ENCODE peak calls at places on chromosomes 6 and 20, in ten cellular contexts. D is GM03348; X is EL; P is NCI-H2171 treated with DMSO at 0.1 percent for 48 hours; Z is GM13976; O is NCI-H2081; T is fibroblast of the conjunctiva; K is HS-27A; C is CD8-positive, alpha-beta memory T cell; F is left ventricle myocardium inferior. Q is an unnamed sample.

GRCh38 chr6:56222509-56222908 is 24.9 kb downstream of the COL21A1 start:
- DNase-seq in P (no peak), T (no peak), K (peak; percentile 7), C (no peak), D (peak; percentile 11), X (peak; percentile 31), F (no peak), O (no peak), Z (no peak), Q (no peak)

GRCh38 chr6:84052204-84052882 is 18.8 kb downstream of the MRAP2 start:
- DNase-seq in X (peak; percentile 49), C (no peak), T (peak; percentile 33), O (peak; percentile 90), D (peak; percentile 87), P (peak; percentile 93), Z (no peak), F (peak; percentile 80), K (no peak), Q (no peak)

GRCh38 chr20:49112596-49113274 is 66.6 kb downstream of the CSE1L start:
- DNase-seq in X (peak; percentile 56), C (no peak), T (no peak), F (no peak), D (no peak), O (no peak), K (no peak), P (no peak), Z (no peak), Q (no peak)

GRCh38 chr20:64057628-64058498 is 5.1 kb upstream of the TCEA2 start:
- DNase-seq in T (no peak), Z (peak; percentile 92), K (no peak), C (peak; percentile 84), X (peak; percentile 60), O (peak; percentile 78), D (peak; percentile 88), F (peak; percentile 75), P (peak; percentile 71), Q (no peak)

GRCh38 chr6:11609324-11610071 is 71.9 kb downstream of the TMEM170B start:
- DNase-seq in P (no peak), Z (no peak), C (no peak), X (peak; percentile 98), D (peak; percentile 82), F (peak; percentile 25), T (no peak), K (peak; percentile 98), O (no peak), Q (no peak)

GRCh38 chr6:64256483-64256882 is 620.9 kb downstream of the PHF3 start:
- DNase-seq in Z (no peak), X (no peak), P (no peak), F (no peak), O (peak; percentile 0), C (no peak), D (no peak), T (no peak), K (no peak), Q (no peak)

GRCh38 chr6:1067346-1067745 is 244.6 kb upstream of the FOXQ1 start:
- DNase-seq in F (no peak), P (no peak), D (no peak), K (no peak), O (no peak), T (no peak), C (no peak), X (no peak), Z (no peak), Q (no peak)

GRCh38 chr6:84568971-84569370 is 195.4 kb downstream of the TBX18 start:
- DNase-seq in F (no peak), X (peak; percentile 46), Z (no peak), T (peak; percentile 62), D (peak; percentile 34), O (peak; percentile 34), P (peak; percentile 2), K (no peak), C (no peak), Q (no peak)

GRCh38 chr6:2792330-2792729 is 27.1 kb downstream of the WRNIP1 start:
- DNase-seq in X (peak; percentile 51), T (no peak), D (no peak), Z (no peak), F (no peak), P (no peak), O (no peak), K (no peak), C (no peak), Q (no peak)

GRCh38 chr6:97726378-97726777 is 443.4 kb upstream of the MMS22L start:
- DNase-seq in K (no peak), D (peak; percentile 14), Z (no peak), P (no peak), T (no peak), O (no peak), F (no peak), C (no peak), X (no peak), Q (no peak)

GRCh38 chr20:52432740-52433139 is 241.2 kb upstream of the ZFP64 start:
- DNase-seq in F (no peak), O (no peak), X (no peak), P (no peak), K (no peak), T (no peak), Z (no peak), C (no peak), D (peak; percentile 53), Q (no peak)

GRCh38 chr20:59082981-59083380 is 40.4 kb upstream of the PRELID3B start:
- DNase-seq in O (no peak), F (no peak), D (peak; percentile 71), P (no peak), C (no peak), K (peak; percentile 85), T (no peak), X (peak; percentile 95), Z (no peak), Q (no peak)

GRCh38 chr6:24796616-24797290 is 2.0 kb downstream of the ARMH2 start:
- DNase-seq in Z (no peak), X (peak; percentile 36), D (no peak), F (no peak), T (no peak), C (no peak), K (peak; percentile 49), O (no peak), P (no peak), Q (no peak)

GRCh38 chr6:87277123-87277522 is 45.3 kb upstream of the SMIM8 start:
- DNase-seq in O (peak; percentile 20), K (no peak), P (peak; percentile 24), X (peak; percentile 20), Z (no peak), D (no peak), T (no peak), F (no peak), C (no peak), Q (no peak)

Q was measured in Panc1.